ENCODE peak calls at places on chromosomes 4 and X, in six cellular contexts. X is stimulated activated CD4-positive, alpha-beta T cell treated with anti-CD3 and anti-CD28 coated beads, TNF-alpha, amount 100 ng/mL, for 4 hours; F is A549; Y is germinal center; A is Caco-2; M is T1000. Q is an unnamed sample.

GRCh38 chr4:110518889-110519490 is 43.0 kb downstream of the ENPEP start:
- DNase-seq in Y (no peak), X (no peak), F (peak; percentile 11), M (no peak), A (no peak), Q (no peak)

GRCh38 chrX:40864972-40865371 is 129.6 kb upstream of the MED14 start:
- DNase-seq in X (no peak), F (no peak), M (no peak), A (no peak), Y (no peak), Q (no peak)

GRCh38 chrX:51461053-51462050 is 35.0 kb downstream of the NUDT11 start:
- DNase-seq in Y (peak; percentile 4), X (no peak), A (no peak), F (peak; percentile 53), M (no peak), Q (no peak)

GRCh38 chrX:112704226-112704625 is 24.5 kb upstream of the LHFPL1 start:
- DNase-seq in X (no peak), A (no peak), F (no peak), M (no peak), Y (no peak), Q (no peak)

GRCh38 chrX:40168183-40169015 is 70.6 kb upstream of the BCOR start:
- DNase-seq in F (no peak), Y (no peak), A (no peak), M (no peak), X (no peak), Q (no peak)

GRCh38 chr4:8015512-8015911 is 75.9 kb upstream of the AFAP1 start:
- DNase-seq in F (peak; percentile 16), X (no peak), A (no peak), M (no peak), Y (no peak), Q (no peak)

GRCh38 chrX:45697591-45697990 is 496.9 kb upstream of the DIPK2B start:
- DNase-seq in F (peak; percentile 8), X (no peak), Y (no peak), M (no peak), A (no peak), Q (no peak)

GRCh38 chr4:184792950-184793555 is 32.7 kb downstream of the ACSL1 start:
- DNase-seq in Y (no peak), X (peak; percentile 23), M (no peak), A (no peak), F (peak; percentile 20), Q (no peak)

GRCh38 chrX:44542567-44543325 is at the start of gene FUNDC1:
- DNase-seq in F (peak; percentile 97), M (peak; percentile 80), X (peak; percentile 79), A (peak; percentile 95), Y (peak; percentile 87), Q (peak; percentile 84)

GRCh38 chr4:144355809-144356757 is 215.6 kb upstream of the GYPA start:
- DNase-seq in F (peak; percentile 73), A (no peak), X (no peak), M (peak; percentile 47), Y (no peak), Q (peak; percentile 58)

GRCh38 chr4:78694457-78694787 is 81.7 kb upstream of the BMP2K start:
- DNase-seq in Y (no peak), A (no peak), X (no peak), M (no peak), F (no peak), Q (no peak)

GRCh38 chr4:15162465-15163283 is 160.4 kb downstream of the CPEB2 start:
- DNase-seq in F (peak; percentile 39), M (no peak), A (no peak), X (no peak), Y (no peak), Q (peak; percentile 48)

GRCh38 chrX:33906971-33907370 is 225.1 kb downstream of the FAM47A start:
- DNase-seq in Y (no peak), M (no peak), F (no peak), X (no peak), A (no peak), Q (no peak)

GRCh38 chr4:113806850-113807249 is 45.3 kb upstream of the CAMK2D start:
- DNase-seq in Y (no peak), A (no peak), F (no peak), M (no peak), X (no peak), Q (no peak)

GRCh38 chr4:107619731-107620130 is 100.3 kb downstream of the PAPSS1 start:
- DNase-seq in A (no peak), X (no peak), Y (no peak), F (no peak), M (no peak), Q (no peak)

Q was measured in PC-9.